ENCODE peak calls at places on chromosomes 4 and X, in four cellular contexts. Q is GM12878, I is H1, J is HepG2. Z is an unnamed sample.
A peak's percentile ranks its signal among the peaks of the same experiment; 100 is the strongest.

GRCh38 chrX:3393581-3394111 is 47.2 kb upstream of the MXRA5 start:
- DNase-seq in Q (no peak), I (no peak), J (no peak), Z (no peak)

GRCh38 chr4:176137626-176138025 is 57.8 kb downstream of the SPATA4 start:
- DNase-seq in Q (no peak), I (no peak), J (no peak), Z (no peak)

GRCh38 chr4:15012017-15012788 is 9.9 kb downstream of the CPEB2 start:
- DNase-seq in Q (no peak), I (no peak), J (no peak), Z (no peak)

GRCh38 chrX:86711531-86712180 is 563.4 kb downstream of the DACH2 start:
- DNase-seq in Q (no peak), I (no peak), J (no peak), Z (no peak)

GRCh38 chr4:48047896-48048295 is 31.3 kb downstream of the NIPAL1 start:
- DNase-seq in Q (no peak), I (no peak), J (no peak), Z (no peak)

GRCh38 chr4:155946486-155946885 is 7.2 kb downstream of the CTSO start:
- DNase-seq in Q (no peak), I (no peak), J (no peak), Z (no peak)

GRCh38 chr4:78749258-78749971 is 26.7 kb upstream of the BMP2K start:
- DNase-seq in Q (peak; percentile 71), I (no peak), J (no peak), Z (no peak)

GRCh38 chr4:80309301-80310004 is 26.1 kb upstream of the CFAP299 start:
- DNase-seq in Q (no peak), I (no peak), J (no peak), Z (no peak)

GRCh38 chrX:105375816-105376215 is 155.3 kb upstream of the TEX13A start:
- DNase-seq in Q (no peak), I (no peak), J (no peak), Z (no peak)

GRCh38 chr4:109434793-109435080 is 1.1 kb downstream of the SEC24B start:
- DNase-seq in Q (no peak), I (no peak), J (no peak), Z (no peak)

GRCh38 chr4:109436504-109436903 is 2.9 kb downstream of the SEC24B start:
- DNase-seq in Q (no peak), I (no peak), J (no peak), Z (no peak)

GRCh38 chr4:109434007-109434792 is 585 bp downstream of the SEC24B start:
- DNase-seq in Q (no peak), I (peak; percentile 56), J (peak; percentile 18), Z (no peak)

GRCh38 chr4:109433281-109434006 is at the start of gene SEC24B:
- DNase-seq in Q (peak; percentile 43), I (peak; percentile 94), J (peak; percentile 73), Z (peak; percentile 44)

GRCh38 chr4:109435635-109436034 is 2.0 kb downstream of the SEC24B start:
- DNase-seq in Q (no peak), I (no peak), J (peak; percentile 67), Z (no peak)
- H3K9ac ChIP-seq in Q (peak overlapping the region; percentile 30), I (no peak overlapping the region), J (peak overlapping the region; percentile 84), Z (no peak overlapping the region)

GRCh38 chrX:13180807-13181206 is 136.4 kb upstream of the FAM9C start:
- DNase-seq in Q (no peak), I (no peak), J (no peak), Z (no peak)

GRCh38 chrX:13179100-13179499 is 134.7 kb upstream of the FAM9C start:
- DNase-seq in Q (no peak), I (no peak), J (no peak), Z (no peak)

GRCh38 chrX:13177921-13178320 is 133.5 kb upstream of the FAM9C start:
- DNase-seq in Q (no peak), I (no peak), J (no peak), Z (no peak)
- TF ChIP-seq SUZ12 in Q (no peak), I (no peak), J (no peak), Z (no peak)

DNA sequence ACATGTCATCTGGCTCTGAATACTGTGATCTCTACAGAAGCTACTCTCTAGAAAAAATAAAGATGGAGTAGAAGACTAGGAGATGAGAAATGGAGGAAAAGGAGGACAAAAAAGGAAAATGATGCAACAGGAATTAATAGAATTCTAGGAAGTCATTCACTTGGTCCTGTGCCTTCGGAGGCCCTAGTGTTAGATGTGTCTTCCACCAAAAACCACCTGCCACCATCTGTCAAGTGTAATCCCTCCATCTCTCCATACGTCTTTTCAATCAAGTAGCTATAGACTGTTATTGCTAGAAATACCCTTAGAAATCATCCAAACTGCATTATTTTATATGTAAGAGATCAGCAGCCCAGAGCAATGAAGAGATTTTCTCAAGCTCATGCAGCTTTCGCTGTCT is 2.9 kb upstream of the RAB41 start:
- DNase-seq in Q (no peak), I (no peak), J (no peak), Z (no peak)
- H3K9me3 ChIP-seq in Q (no peaks in the 10 kb centered on the region), I (no peaks in the 10 kb centered on the region), J (no peaks in the 10 kb centered on the region), Z (no peaks in the 10 kb centered on the region)

DNA sequence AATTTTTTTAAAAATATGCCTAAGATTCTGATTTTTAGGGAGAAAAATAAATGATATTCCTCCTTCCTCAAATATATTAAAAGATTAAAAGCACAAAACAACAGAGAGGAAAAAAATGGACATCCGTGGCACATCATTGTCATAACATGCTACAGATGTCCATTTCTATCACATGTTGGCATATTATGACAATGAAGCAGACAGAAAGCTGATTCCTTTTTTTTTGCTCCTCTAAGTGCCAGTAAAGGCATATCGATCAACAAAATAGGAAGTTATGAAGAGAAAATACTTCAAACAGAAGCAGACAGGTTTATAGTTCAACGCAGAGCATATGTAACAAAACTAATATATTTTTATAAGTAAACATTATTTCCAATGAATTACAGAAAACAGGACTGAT is 11.2 kb downstream of the KLHL8 start:
- DNase-seq in Q (no peak), I (no peak), J (no peak), Z (no peak)
- H3K9ac ChIP-seq in Q (no peak overlapping the region), I (no peak overlapping the region), J (no peak overlapping the region), Z (no peak overlapping the region)